ENCODE peak calls at places on chromosomes 13 and 19, in four cellular contexts. R is transverse colon, G is body of pancreas, I is right lobe of liver. U is an unnamed sample. For H3K4me1, the result is how much of the 10 kb centered on the place peaks cover.

GRCh38 chr13:49086711-49087110 is 111.0 kb downstream of the FNDC3A start:
- DNase-seq in R (no peak), G (no peak), I (no peak), U (no peak)

GRCh38 chr13:91399189-91400093 is 1.0 kb downstream of the GPC5 start:
- DNase-seq in R (no peak), G (no peak), I (no peak), U (no peak)

GRCh38 chr19:39810424-39810823 is 23.5 kb downstream of the DYRK1B start:
- DNase-seq in R (no peak), G (no peak), I (no peak), U (no peak)

GRCh38 chr13:27522847-27523246 is 72.5 kb upstream of the MTIF3 start:
- DNase-seq in R (no peak), G (no peak), I (no peak), U (no peak)

GRCh38 chr19:44897835-44898234 is 6.8 kb downstream of the TOMM40 start:
- DNase-seq in R (no peak), G (no peak), I (no peak), U (no peak)

GRCh38 chr13:27245610-27246009 is 5.7 kb upstream of the RPL21 start:
- DNase-seq in R (no peak), G (no peak), I (no peak), U (no peak)

GRCh38 chr19:21022996-21023395 is 2.5 kb downstream of the ZNF430 start:
- DNase-seq in R (no peak), G (no peak), I (no peak), U (no peak)

GRCh38 chr19:19372656-19373416 is 32.6 kb upstream of the GATAD2A start:
- DNase-seq in R (peak), G (no peak), I (peak), U (no peak)

GRCh38 chr19:34149873-34150272 is 22.4 kb upstream of the LSM14A start:
- DNase-seq in R (no peak), G (no peak), I (no peak), U (no peak)

GRCh38 chr19:29683009-29683408 is 17.7 kb downstream of the PLEKHF1 start:
- DNase-seq in R (no peak), G (no peak), I (no peak), U (peak)

GRCh38 chr19:13117772-13118423 is at the start of gene NACC1:
- DNase-seq in R (peak), G (peak), I (peak), U (no peak)

GRCh38 chr19:30326076-30326710 is 46.0 kb upstream of the ZNF536 start:
- DNase-seq in R (no peak), G (no peak), I (peak), U (no peak)

GRCh38 chr13:111005808-111006494 is 91.1 kb upstream of the ANKRD10 start:
- DNase-seq in R (peak), G (peak), I (no peak), U (no peak)

GRCh38 chr13:67033170-67033569 is 197.0 kb downstream of the PCDH9 start:
- DNase-seq in R (no peak), G (no peak), I (no peak), U (no peak)

GRCh38 chr19:47351545-47351944 is 2.4 kb downstream of the DHX34 start:
- DNase-seq in R (no peak), G (no peak), I (no peak), U (no peak)

GRCh38 chr13:42274386-42275097 is 2.6 kb downstream of the AKAP11 start:
- DNase-seq in R (no peak), G (no peak), I (no peak), U (no peak)

GRCh38 chr13:42276683-42277082 is 4.7 kb downstream of the AKAP11 start:
- DNase-seq in R (no peak), G (no peak), I (no peak), U (no peak)

GRCh38 chr13:42275506-42275905 is 3.6 kb downstream of the AKAP11 start:
- DNase-seq in R (no peak), G (no peak), I (no peak), U (no peak)

GRCh38 chr13:42272776-42273175 is 824 bp downstream of the AKAP11 start:
- DNase-seq in R (no peak), G (no peak), I (no peak), U (no peak)

GRCh38 chr13:42275098-42275471 is 3.1 kb downstream of the AKAP11 start:
- DNase-seq in R (no peak), G (no peak), I (no peak), U (no peak)
- TF ChIP-seq POLR2A in R (no peak), G (no peak), I (no peak), U (no peak)

GRCh38 chr19:42242512-42243409 is at the start of gene GSK3A:
- DNase-seq in R (peak), G (peak), I (peak), U (peak)
- H3K4me1 ChIP-seq in R (under half), G (half or more), I (under half), U (half or more)

GRCh38 chr13:52711277-52711676 is 28.3 kb downstream of the CNMD start:
- DNase-seq in R (no peak), G (no peak), I (no peak), U (no peak)
- TF ChIP-seq POLR2A in R (no peak), G (no peak), I (no peak), U (no peak)

DNA sequence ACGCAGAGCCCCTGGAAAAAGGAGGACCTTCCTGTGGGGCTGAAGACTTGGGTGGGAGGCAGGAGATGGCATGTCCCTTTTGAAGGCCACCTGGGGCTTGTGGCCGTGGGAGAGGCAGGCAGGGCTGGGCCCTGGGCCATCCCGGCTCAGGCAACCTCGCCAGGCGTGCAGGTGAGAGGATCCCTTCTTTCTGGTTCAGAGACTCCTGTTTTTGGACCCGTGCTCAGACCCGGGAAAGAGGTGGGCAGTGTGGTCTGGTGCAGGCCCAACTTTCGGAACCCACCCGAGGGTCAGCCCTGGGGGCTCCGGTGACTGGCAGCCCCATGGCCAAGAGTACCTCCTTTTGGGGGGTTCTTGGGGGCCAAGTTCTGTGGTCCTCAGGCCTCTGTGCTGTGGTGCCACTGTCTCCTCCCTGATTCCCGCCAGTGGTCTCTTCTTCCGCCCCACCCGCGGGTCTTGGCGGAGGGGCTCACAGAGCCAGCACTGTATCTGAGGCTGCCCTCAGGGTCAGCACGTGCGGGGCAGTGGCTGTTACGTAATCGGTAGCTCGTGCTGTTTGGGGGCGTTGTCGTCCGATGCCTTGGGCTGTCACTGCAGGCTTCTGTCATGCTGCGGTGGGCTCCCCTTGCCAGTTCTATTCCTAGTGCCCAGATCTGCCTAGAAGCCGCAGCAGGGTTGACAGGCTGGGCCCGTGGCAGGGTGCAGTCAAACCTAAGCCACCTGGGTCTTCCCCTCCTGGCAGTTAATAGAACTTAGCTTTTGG is 42.7 kb downstream of the KDM4B start:
- DNase-seq in R (no peak), G (no peak), I (no peak), U (no peak)
- H3K4me1 ChIP-seq in R (under half), G (under half), I (under half), U (half or more)

GRCh38 chr19:11964858-11965645 is at the start of gene ZNF763:
- DNase-seq in R (peak), G (peak), I (peak), U (no peak)
- TF ChIP-seq POLR2A in R (peak), G (peak), I (peak), U (no peak)

GRCh38 chr19:18292810-18293641 is 11.6 kb upstream of the JUND start:
- DNase-seq in R (peak), G (peak), I (peak), U (no peak)

GRCh38 chr19:18292460-18292809 is 11.0 kb upstream of the JUND start:
- DNase-seq in R (no peak), G (no peak), I (peak), U (no peak)

GRCh38 chr19:18295034-18295451 is 13.6 kb upstream of the JUND start:
- DNase-seq in R (no peak), G (no peak), I (no peak), U (no peak)

GRCh38 chr19:18294467-18294864 is 13.0 kb upstream of the JUND start:
- DNase-seq in R (peak), G (no peak), I (no peak), U (no peak)

DNA sequence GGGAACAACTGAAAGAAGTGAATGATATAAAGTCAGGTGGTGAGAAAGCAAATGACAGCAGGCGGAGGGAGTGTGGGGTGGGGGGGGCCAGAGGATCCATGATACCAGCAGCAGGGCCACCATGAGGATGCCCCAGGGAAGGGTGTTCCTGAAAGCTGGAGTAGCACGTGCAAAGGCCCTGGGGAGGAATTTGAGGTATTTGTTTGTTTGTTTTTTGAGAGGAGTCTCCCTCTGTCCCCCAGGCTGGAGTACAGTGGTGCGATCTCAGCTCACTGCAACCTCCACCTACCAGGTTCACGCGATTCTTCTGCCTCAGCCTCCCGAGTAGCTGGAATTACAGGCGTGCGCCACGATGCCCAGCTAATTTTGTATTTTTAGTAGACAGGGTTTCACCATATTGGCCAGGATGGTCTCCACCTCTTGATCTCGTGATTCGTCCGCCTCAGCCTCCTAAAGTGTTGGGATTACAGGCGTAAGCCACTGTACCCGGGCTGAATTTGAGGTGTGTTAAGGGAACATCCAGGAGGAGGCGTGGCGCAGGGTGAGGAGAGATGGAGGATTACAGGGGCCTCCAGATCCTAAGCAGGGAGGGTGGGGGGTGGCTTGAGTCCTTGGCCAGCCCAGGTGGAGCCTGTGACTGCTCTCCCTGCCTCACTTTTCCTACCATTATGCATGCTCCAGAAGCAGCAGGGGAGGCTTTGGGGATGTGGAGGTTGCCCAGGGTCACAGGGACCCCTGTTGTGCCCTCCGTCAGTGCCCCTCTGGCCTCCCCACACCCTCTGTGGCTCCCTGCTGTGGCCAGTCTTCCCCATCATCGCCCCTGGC is 12.4 kb upstream of the JUND start:
- DNase-seq in R (no peak), G (no peak), I (no peak), U (no peak)
- H3K4me1 ChIP-seq in R (under half), G (under half), I (under half), U (under half)

GRCh38 chr13:105328212-105328611 is 1207.2 kb downstream of the EFNB2 start:
- DNase-seq in R (no peak), G (no peak), I (no peak), U (no peak)
- TF ChIP-seq POLR2A in R (no peak), G (no peak), I (no peak), U (no peak)

DNA sequence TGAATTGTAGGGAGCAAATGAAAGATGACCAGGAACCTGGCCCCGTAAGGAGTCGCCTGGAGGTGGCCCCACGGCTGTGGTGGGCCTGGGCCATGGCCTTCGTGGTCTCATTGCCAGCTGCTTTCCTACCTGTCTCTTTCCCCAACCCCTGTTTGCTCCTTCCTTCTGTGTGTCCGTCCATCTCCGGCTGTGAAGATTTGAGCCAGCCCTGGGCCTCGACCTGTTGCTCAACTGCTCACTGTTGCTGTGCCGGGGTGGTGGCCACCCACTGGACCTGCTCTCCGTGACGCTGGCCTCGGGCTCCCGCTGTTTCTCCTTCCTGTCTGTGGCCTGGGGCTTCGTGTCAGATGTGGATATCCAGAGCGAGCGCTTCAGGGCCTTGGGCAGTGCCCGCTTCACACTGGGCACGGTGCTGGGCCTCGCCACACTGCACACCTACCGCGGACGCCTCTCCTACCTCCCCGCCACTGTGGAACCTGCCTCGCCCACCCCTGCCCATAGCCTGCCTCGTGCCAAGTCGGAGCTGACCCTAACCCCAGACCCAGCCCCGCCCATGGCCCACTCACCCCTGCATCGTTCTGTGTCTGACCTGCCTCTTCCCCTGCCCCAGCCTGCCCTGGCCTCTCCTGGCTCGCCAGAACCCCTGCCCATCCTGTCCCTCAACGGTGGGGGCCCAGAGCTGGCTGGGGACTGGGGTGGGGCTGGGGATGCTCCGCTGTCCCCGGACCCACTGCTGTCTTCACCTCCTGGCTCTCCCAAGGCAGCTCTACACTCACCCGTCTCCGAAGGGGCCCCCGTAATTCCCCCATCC is 8.5 kb downstream of the DBP start:
- DNase-seq in R (peak), G (no peak), I (peak), U (no peak)
- H3K4me1 ChIP-seq in R (under half), G (under half), I (under half), U (half or more)

DNA sequence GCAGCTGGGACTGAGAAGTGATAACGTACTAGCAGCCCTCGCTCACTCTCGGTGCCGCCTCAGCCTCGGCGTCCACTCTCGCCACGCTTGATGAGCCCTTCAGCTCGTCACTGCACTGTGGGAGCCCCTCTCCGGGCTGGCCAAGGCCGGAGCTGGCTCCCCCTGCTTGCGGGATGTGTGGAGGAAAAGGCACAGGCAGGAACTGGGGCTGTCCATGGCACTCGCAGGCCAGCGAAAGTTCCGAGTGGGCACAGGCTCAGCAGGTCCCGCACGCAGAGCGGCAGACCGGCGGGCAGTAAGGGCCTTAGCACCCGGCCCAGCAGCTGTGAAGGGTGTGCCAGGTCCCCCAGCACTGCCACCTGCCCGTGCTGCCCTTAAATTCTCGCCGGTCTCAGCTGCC is 38.8 kb upstream of the SGCG start:
- DNase-seq in R (no peak), G (no peak), I (no peak), U (no peak)
- TF ChIP-seq POLR2A in R (no peak), G (no peak), I (no peak), U (no peak)